ENCODE peak calls at places on chromosomes 3 and 15, in eight cellular contexts. K is T-helper 17 cell, Y is AG04450, Z is DND-41, R is psoas muscle, J is adipocyte, C is aorta, M is upper lobe of left lung. I is an unnamed sample.

GRCh38 chr15:80660114-80660513 is 35.0 kb upstream of the ABHD17C start:
- DNase-seq in K (no peak), Y (no peak), Z (no peak), R (no peak), J (peak; percentile 33), C (no peak), M (no peak), I (no peak)

GRCh38 chr3:132016061-132017041 is 18.5 kb downstream of the CPNE4 start:
- DNase-seq in K (no peak), Y (no peak), Z (no peak), R (no peak), J (no peak), C (no peak), M (no peak), I (no peak)

GRCh38 chr3:64355473-64355872 is 130.2 kb upstream of the PRICKLE2 start:
- DNase-seq in K (no peak), Y (no peak), Z (no peak), R (no peak), J (no peak), C (no peak), M (no peak), I (no peak)

GRCh38 chr3:146542179-146542578 is 2.2 kb downstream of the PLSCR1 start:
- DNase-seq in K (no peak), Y (no peak), Z (no peak), R (no peak), J (peak; percentile 45), C (peak; percentile 50), M (no peak), I (no peak)

GRCh38 chr3:63961891-63962290 is 49.7 kb upstream of the SCAANT1 start:
- DNase-seq in K (no peak), Y (no peak), Z (no peak), R (no peak), J (peak; percentile 70), C (no peak), M (no peak), I (no peak)

GRCh38 chr3:111548060-111548459 is 6.1 kb downstream of the CD96 start:
- DNase-seq in K (no peak), Y (no peak), Z (no peak), R (no peak), J (no peak), C (no peak), M (no peak), I (no peak)

GRCh38 chr3:47163990-47164848 is at the start of gene SETD2:
- DNase-seq in K (peak; percentile 78), Y (peak; percentile 69), Z (peak; percentile 90), R (peak; percentile 97), J (peak; percentile 97), C (peak; percentile 96), M (peak; percentile 96), I (peak; percentile 98)

GRCh38 chr3:169232863-169233262 is 430.6 kb downstream of the MECOM start:
- DNase-seq in K (no peak), Y (no peak), Z (no peak), R (no peak), J (no peak), C (no peak), M (no peak), I (no peak)

GRCh38 chr15:57343018-57343417 is 33.3 kb upstream of the CGNL1 start:
- DNase-seq in K (no peak), Y (no peak), Z (no peak), R (no peak), J (no peak), C (no peak), M (no peak), I (no peak)

GRCh38 chr3:149494022-149494758 is 19.7 kb downstream of the TM4SF4 start:
- DNase-seq in K (no peak), Y (no peak), Z (peak; percentile 50), R (peak; percentile 43), J (peak; percentile 89), C (peak; percentile 74), M (no peak), I (peak; percentile 80)

GRCh38 chr3:18951333-18951732 is 197.0 kb upstream of the KCNH8 start:
- DNase-seq in K (no peak), Y (no peak), Z (no peak), R (no peak), J (no peak), C (no peak), M (no peak), I (no peak)

GRCh38 chr15:50624616-50625168 is 61.9 kb downstream of the TRPM7 start:
- DNase-seq in K (no peak), Y (no peak), Z (no peak), R (no peak), J (peak; percentile 54), C (no peak), M (no peak), I (no peak)

GRCh38 chr15:75902129-75902557 is 1.5 kb upstream of the FBXO22 start:
- DNase-seq in K (no peak), Y (no peak), Z (no peak), R (no peak), J (no peak), C (no peak), M (no peak), I (no peak)

GRCh38 chr3:133894334-133895207 is 1.1 kb downstream of the RAB6B start:
- DNase-seq in K (no peak), Y (no peak), Z (no peak), R (no peak), J (no peak), C (no peak), M (peak; percentile 84), I (no peak)

GRCh38 chr3:138673641-138674040 is 65.1 kb downstream of the FAIM start:
- DNase-seq in K (no peak), Y (no peak), Z (no peak), R (no peak), J (no peak), C (no peak), M (no peak), I (no peak)

GRCh38 chr3:45873638-45874037 is 12.7 kb upstream of the CCR9 start:
- DNase-seq in K (no peak), Y (no peak), Z (no peak), R (no peak), J (no peak), C (no peak), M (no peak), I (no peak)

GRCh38 chr3:42010530-42010929 is 48.6 kb upstream of the ULK4 start:
- DNase-seq in K (no peak), Y (no peak), Z (no peak), R (no peak), J (no peak), C (no peak), M (no peak), I (no peak)

GRCh38 chr15:71203573-71204444 is 88.5 kb downstream of the THSD4 start:
- DNase-seq in K (no peak), Y (no peak), Z (no peak), R (no peak), J (peak; percentile 16), C (no peak), M (no peak), I (no peak)

GRCh38 chr3:194201953-194202666 is 66.2 kb downstream of the HES1 start:
- DNase-seq in K (no peak), Y (no peak), Z (no peak), R (no peak), J (no peak), C (no peak), M (no peak), I (peak; percentile 12)

GRCh38 chr15:75043509-75044257 is 20.3 kb downstream of the PPCDC start:
- DNase-seq in K (no peak), Y (peak; percentile 98), Z (no peak), R (peak; percentile 96), J (peak; percentile 100), C (peak; percentile 97), M (peak; percentile 88), I (peak; percentile 98)

GRCh38 chr3:130929827-130930226 is 35.9 kb downstream of the ATP2C1 start:
- DNase-seq in K (no peak), Y (no peak), Z (no peak), R (no peak), J (no peak), C (no peak), M (no peak), I (no peak)
- H3K9me3 ChIP-seq in K (no peaks in the 10 kb centered on the region), Y (no peaks in the 10 kb centered on the region), Z (no peaks in the 10 kb centered on the region), R (no peaks in the 10 kb centered on the region), J (no peaks in the 10 kb centered on the region), C (no peaks in the 10 kb centered on the region), M (no peaks in the 10 kb centered on the region), I (no peaks in the 10 kb centered on the region)

DNA sequence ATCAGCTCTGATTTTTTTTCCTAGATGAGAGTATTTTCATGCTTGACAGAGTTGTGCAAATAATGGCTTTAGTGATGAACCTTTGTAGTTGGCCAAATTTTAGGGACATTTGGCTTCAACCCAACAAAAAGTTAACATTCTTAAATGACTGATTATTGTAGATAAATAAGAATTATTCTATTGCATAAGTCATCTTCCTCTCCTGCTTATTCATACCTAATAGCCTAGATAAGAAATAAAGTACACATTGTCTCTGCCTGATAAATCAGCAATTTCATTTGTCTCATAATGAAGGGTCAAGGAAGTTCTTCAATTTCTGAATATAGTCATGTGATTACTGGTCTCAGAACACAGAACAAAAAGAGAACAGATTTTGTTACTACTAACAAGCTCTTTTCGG is 428.9 kb upstream of the IL12A start:
- DNase-seq in K (no peak), Y (no peak), Z (no peak), R (no peak), J (no peak), C (no peak), M (no peak), I (no peak)
- H3K9me3 ChIP-seq in K (no peaks in the 10 kb centered on the region), Y (no peaks in the 10 kb centered on the region), Z (no peaks in the 10 kb centered on the region), R (no peaks in the 10 kb centered on the region), J (no peaks in the 10 kb centered on the region), C (no peaks in the 10 kb centered on the region), M (no peaks in the 10 kb centered on the region), I (no peaks in the 10 kb centered on the region)

GRCh38 chr3:732326-732928 is 360.4 kb upstream of the CNTN6 start:
- DNase-seq in K (no peak), Y (no peak), Z (no peak), R (no peak), J (no peak), C (no peak), M (no peak), I (no peak)

DNA sequence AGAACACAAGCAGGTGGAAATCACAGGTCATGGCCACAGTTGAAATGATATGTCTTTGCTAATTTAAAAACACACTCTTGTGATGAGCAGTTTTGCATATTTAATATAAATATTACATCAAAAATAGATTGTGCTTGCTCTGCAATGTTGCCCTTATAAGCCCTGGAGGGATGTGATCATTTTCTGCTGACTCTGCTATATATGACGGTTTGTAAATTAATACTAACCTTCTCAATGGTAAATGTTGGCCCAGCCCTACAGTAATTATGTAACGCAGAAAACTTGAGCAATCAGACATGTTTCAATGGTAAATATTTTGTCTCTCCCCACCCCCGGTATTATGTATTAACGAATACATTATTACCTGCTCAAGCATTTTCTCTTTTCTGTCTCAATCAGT is 359.5 kb upstream of the CNTN6 start:
- DNase-seq in K (no peak), Y (no peak), Z (no peak), R (no peak), J (no peak), C (no peak), M (no peak), I (no peak)
- H3K9me3 ChIP-seq in K (no peaks in the 10 kb centered on the region), Y (peaks cover 4% of the 10 kb centered on the region), Z (no peaks in the 10 kb centered on the region), R (no peaks in the 10 kb centered on the region), J (no peaks in the 10 kb centered on the region), C (no peaks in the 10 kb centered on the region), M (no peaks in the 10 kb centered on the region), I (no peaks in the 10 kb centered on the region)

DNA sequence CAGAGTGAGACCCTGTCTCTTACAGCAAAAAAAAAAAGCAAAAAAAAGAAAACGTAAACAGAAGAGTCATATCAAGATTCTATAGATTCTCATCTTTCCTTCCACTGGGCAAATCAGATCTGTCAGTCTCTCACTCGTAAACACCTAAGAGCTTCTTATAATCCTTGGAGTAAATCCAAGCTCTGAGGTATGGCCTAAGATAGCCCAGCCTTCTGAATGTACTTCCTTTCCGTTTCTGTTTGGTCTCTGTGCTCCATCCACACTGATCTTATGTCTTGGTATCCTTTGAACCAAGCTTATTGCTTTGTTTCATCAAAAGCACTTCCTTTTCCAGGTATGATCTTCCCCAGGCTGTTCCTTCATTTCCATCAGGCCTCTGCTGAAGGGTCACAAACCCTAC is 137.8 kb downstream of the CADPS start:
- DNase-seq in K (no peak), Y (no peak), Z (no peak), R (no peak), J (no peak), C (no peak), M (no peak), I (no peak)
- H3K9me3 ChIP-seq in K (no peaks in the 10 kb centered on the region), Y (no peaks in the 10 kb centered on the region), Z (no peaks in the 10 kb centered on the region), R (peaks cover 8% of the 10 kb centered on the region), J (peaks cover 10% of the 10 kb centered on the region), C (no peaks in the 10 kb centered on the region), M (no peaks in the 10 kb centered on the region), I (no peaks in the 10 kb centered on the region)